ENCODE peak calls at places on chromosomes 3 and 15, in four cellular contexts. L, I, D and X are unnamed samples.

GRCh38 chr15:65532738-65533051 is 2.4 kb downstream of the HACD3 start:
- DNase-seq in L (no peak), I (peak), D (no peak), X (no peak)

GRCh38 chr3:150149651-150150051 is 179.0 kb upstream of the PFN2 start:
- DNase-seq in L (no peak), I (peak), D (no peak), X (no peak)

GRCh38 chr3:129047553-129047839 is 13.1 kb upstream of the GP9 start:
- DNase-seq in L (no peak), I (no peak), D (no peak), X (no peak)

GRCh38 chr15:60795889-60796288 is 316.9 kb upstream of the ICE2 start:
- DNase-seq in L (no peak), I (no peak), D (no peak), X (no peak)

GRCh38 chr3:101950985-101951733 is 101.8 kb downstream of the NFKBIZ start:
- DNase-seq in L (no peak), I (no peak), D (no peak), X (no peak)

GRCh38 chr3:99543796-99544195 is 94.6 kb upstream of the COL8A1 start:
- DNase-seq in L (no peak), I (no peak), D (no peak), X (no peak)

GRCh38 chr3:44079916-44080315 is 161.8 kb upstream of the TOPAZ1 start:
- DNase-seq in L (no peak), I (no peak), D (no peak), X (no peak)

GRCh38 chr15:70351391-70351790 is 253.7 kb upstream of the TLE3 start:
- DNase-seq in L (no peak), I (no peak), D (no peak), X (no peak)

GRCh38 chr15:57015897-57016296 is 97.5 kb downstream of the TCF12 start:
- DNase-seq in L (no peak), I (peak), D (peak), X (no peak)

DNA sequence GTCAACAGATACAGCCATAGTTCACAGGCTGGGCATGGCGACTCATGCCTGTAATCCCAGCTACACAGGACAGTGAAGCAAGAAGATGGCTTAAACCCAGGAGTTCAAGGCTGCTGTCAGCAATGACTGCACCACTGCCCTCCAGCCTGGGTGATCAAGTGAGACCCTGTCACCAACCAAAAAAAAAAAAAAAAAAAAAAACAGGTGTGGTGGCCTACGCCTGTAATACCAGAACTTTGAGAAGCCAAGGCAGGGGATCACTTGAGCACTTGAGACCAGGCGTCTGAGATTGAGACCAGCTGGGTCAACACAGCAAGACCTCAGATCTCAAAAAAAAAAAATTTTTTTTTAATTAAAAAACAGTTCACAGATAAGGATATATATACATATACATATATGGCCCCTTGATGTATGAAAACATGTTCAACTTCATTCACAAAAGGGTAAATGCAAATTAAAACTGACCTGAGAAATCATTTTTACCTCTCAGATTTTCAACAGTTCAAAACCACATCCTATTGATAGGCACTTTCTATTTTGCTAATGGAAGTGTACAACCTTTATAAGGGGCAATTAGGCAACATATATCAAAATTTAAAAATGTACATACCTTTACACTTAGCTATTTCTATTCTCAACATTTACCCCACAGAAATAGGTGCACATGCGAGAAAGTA is 51.1 kb downstream of the OSBPL10 start:
- DNase-seq in L (no peak), I (no peak), D (no peak), X (no peak)
- H3K18ac ChIP-seq in L (no peak), I (no peak), D (no peak), X (no peak)

DNA sequence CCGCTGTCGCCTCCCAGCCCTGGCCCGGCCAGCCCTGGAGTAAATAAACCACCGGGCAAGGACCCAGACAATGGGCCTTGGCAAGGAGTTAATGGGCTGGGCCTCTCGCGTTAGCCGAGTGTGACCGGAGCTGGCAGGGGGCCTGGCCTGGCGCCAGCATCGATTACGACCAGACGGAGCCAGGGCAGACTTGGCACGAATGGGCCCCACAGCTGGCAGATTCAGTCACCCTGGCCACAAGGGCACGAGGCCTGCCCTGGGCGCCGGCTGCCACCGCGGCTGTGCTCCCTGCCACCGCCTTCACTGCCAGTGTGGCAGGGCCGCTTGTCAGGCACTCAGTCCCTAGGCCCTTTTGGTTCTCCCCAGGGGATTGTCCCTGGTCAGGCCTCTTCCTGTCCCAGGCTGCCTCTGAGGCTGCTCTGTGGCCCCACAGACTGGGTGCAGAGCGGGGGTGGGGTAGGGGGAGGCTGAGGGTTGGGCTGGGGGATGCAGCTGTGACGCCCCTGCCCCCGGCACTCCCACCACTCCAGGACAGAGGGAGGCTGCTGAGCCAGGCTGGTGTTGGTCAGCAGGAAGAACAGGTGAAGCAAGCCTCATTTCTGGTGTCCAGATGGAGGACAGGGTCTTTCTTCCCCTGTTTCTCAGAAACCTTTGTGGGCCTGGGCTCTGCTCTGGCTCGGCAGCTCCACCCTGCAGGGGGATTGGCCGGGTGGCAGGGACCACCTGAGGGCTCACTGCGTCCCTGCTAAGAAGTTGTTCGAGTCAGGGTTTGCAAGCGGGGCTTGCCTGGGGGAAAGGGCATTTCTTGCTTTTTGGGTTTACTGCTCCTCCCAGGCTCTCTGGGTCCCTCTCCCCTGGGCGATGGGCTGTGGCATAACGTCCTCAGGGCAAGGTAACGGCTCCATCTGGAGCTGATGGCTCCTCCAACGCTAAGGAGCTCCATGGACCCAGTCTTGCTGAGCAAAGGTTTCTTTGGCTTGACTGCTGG is 30.5 kb upstream of the SRP14 start:
- DNase-seq in L (no peak), I (no peak), D (peak), X (peak)
- H3K18ac ChIP-seq in L (peak), I (peak), D (peak), X (peak)

DNA sequence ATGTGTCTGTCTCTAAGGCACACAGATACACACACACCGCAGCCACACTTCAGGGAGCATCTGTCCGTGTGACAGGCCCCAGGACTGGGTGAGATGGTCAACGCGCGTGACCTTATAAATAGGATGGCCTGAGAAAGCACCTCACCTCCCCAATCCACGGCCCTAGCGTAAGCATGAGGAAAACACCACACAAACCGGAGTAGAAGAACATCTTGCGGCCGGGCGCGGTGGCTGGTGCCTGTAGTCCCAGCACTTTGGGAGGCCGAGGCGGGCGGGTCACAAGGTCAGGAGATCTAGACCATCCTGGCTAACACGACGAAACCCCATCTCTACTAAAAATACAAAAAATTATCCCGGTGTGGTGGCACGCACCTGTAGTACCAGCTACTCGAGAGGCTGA is 1.6 kb downstream of the NIPA1 start:
- DNase-seq in L (no peak), I (no peak), D (no peak), X (no peak)
- H3K18ac ChIP-seq in L (no peak), I (no peak), D (no peak), X (no peak)

GRCh38 chr15:55250951-55251350 is 38.7 kb downstream of the RAB27A start:
- DNase-seq in L (no peak), I (no peak), D (peak), X (no peak)
- H3K18ac ChIP-seq in L (no peak), I (peak), D (no peak), X (no peak)

DNA sequence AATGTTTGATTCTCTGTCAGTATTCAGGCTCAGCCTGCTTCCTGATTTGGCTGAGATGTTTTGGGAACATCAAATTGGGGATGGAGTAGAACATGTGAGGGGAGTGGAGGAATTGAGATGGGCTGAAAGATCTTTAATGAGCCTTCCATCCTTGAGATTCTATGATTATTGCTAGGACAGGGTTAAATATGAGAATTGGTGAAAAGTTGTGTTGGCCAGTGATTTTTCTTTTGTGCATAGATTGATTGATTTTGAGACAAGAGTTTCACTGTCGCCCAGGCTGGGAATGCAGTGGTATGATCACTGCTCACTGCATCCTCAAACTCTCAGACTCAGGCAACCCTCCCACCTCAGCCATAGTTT is 32.4 kb downstream of the IQGAP1 start:
- DNase-seq in L (no peak), I (no peak), D (no peak), X (no peak)
- H3K18ac ChIP-seq in L (no peak), I (peak), D (no peak), X (no peak)